ENCODE peak calls at places on chromosomes 16 and 17, in five cellular contexts. K is HepG2, X is upper lobe of left lung, L is Panc1, Q is K562. O is an unnamed sample.

GRCh38 chr17:17526369-17526768 is 30.2 kb upstream of the RASD1 start:
- ATAC-seq in L (no peak), K (no peak), X (peak; percentile 10), Q (no peak), O (no peak)

GRCh38 chr16:28104404-28104803 is 40.9 kb upstream of the GSG1L start:
- ATAC-seq in K (no peak), Q (no peak), L (no peak), X (no peak), O (no peak)

GRCh38 chr17:63439682-63440081 is 6.4 kb downstream of the CYB561 start:
- ATAC-seq in L (no peak), Q (no peak), K (no peak), X (no peak), O (peak; percentile 38)

GRCh38 chr16:89473791-89474414 is 16.5 kb downstream of the ANKRD11 start:
- ATAC-seq in K (no peak), X (no peak), Q (peak; percentile 19), L (no peak), O (no peak)

GRCh38 chr17:37292429-37293139 is 83.2 kb upstream of the C17orf78 start:
- ATAC-seq in K (no peak), L (no peak), X (no peak), Q (no peak), O (no peak)

GRCh38 chr17:78314683-78315354 is 45.1 kb downstream of the SOCS3 start:
- ATAC-seq in K (no peak), L (no peak), X (no peak), Q (no peak), O (no peak)

GRCh38 chr17:540632-541031 is 174.0 kb downstream of the VPS53 start:
- ATAC-seq in Q (no peak), X (no peak), K (no peak), L (no peak), O (no peak)

GRCh38 chr16:90046122-90046970 is 27.1 kb upstream of the DBNDD1 start:
- ATAC-seq in Q (no peak), X (no peak), K (peak; percentile 2), L (peak; percentile 11), O (peak; percentile 8)

GRCh38 chr16:78137782-78138616 is 38.5 kb downstream of the WWOX start:
- ATAC-seq in Q (no peak), K (no peak), X (no peak), L (no peak), O (no peak)

GRCh38 chr17:61291457-61292311 is 108.0 kb upstream of the TBX2 start:
- ATAC-seq in L (no peak), K (no peak), Q (no peak), X (peak; percentile 47), O (no peak)

GRCh38 chr17:67417507-67417906 is 40.4 kb downstream of the PITPNC1 start:
- ATAC-seq in L (no peak), K (no peak), Q (no peak), X (no peak), O (no peak)

GRCh38 chr17:79716183-79716797 is 14.5 kb upstream of the ENPP7 start:
- ATAC-seq in Q (no peak), X (no peak), K (peak; percentile 14), L (peak; percentile 28), O (no peak)

GRCh38 chr16:23863511-23864422 is 28.0 kb downstream of the PRKCB start:
- ATAC-seq in L (no peak), X (peak; percentile 62), K (no peak), Q (peak; percentile 57), O (no peak)

GRCh38 chr17:36144981-36145729 is 31.3 kb downstream of the TBC1D3B start:
- ATAC-seq in X (no peak), K (no peak), Q (no peak), L (no peak), O (no peak)

GRCh38 chr17:15377200-15377599 is 35.8 kb upstream of the TEKT3 start:
- ATAC-seq in L (no peak), K (peak; percentile 37), X (no peak), Q (no peak), O (no peak)

GRCh38 chr17:76579281-76579680 is 6.4 kb downstream of the ST6GALNAC2 start:
- ATAC-seq in Q (no peak), K (no peak), X (no peak), L (no peak), O (no peak)

GRCh38 chr17:59666235-59666634 is 41.0 kb downstream of the PTRH2 start:
- ATAC-seq in Q (no peak), L (no peak), K (no peak), X (no peak), O (no peak)

GRCh38 chr17:59234631-59235030 is 14.3 kb downstream of the GDPD1 start:
- ATAC-seq in L (no peak), Q (no peak), X (no peak), K (no peak), O (no peak)

GRCh38 chr17:73749906-73750305 is 105.7 kb upstream of the SDK2 start:
- ATAC-seq in L (no peak), K (no peak), Q (no peak), X (no peak), O (no peak)

GRCh38 chr17:19502517-19502916 is 31.1 kb upstream of the SLC47A1 start:
- ATAC-seq in K (no peak), Q (no peak), L (no peak), X (no peak), O (no peak)

GRCh38 chr17:19497616-19498015 is 36.0 kb upstream of the SLC47A1 start:
- ATAC-seq in L (no peak), X (no peak), K (no peak), Q (no peak), O (no peak)

GRCh38 chr17:19495828-19496227 is 37.8 kb upstream of the SLC47A1 start:
- ATAC-seq in Q (no peak), X (no peak), L (no peak), K (no peak), O (no peak)

GRCh38 chr17:19501219-19501618 is 32.4 kb upstream of the SLC47A1 start:
- ATAC-seq in X (no peak), K (no peak), Q (no peak), L (no peak), O (no peak)
- TF ChIP-seq POLR2AphosphoS5 in X (no peak), K (no peak), Q (no peak), L (no peak), O (no peak)

DNA sequence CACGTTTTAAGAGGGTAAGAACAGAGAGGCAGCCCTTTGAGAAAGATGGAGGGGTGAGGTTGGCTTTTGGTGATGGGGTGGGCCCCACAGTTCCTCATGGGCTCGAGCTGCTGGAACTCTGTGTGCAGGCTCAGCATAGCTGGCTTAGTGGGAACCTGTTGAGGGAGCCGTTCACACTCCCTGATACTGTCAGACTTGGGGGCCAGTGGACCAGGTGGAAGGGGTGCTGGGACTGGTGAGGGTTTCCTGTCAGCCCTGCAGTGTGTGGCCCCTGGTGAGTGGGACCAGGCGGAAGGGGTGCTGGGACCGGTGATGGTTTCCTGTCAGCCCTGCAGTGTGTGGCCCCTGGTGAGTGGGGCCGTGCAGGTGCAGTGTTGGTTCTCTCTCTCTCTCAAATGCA is 45.1 kb upstream of the ZNF750 start:
- ATAC-seq in K (no peak), L (peak; percentile 38), Q (peak; percentile 11), X (no peak), O (no peak)
- H3K4me1 ChIP-seq in K (peaks cover 67% of the 10 kb centered on the region), L (peaks cover 18% of the 10 kb centered on the region), Q (peaks cover 81% of the 10 kb centered on the region), X (peaks cover 68% of the 10 kb centered on the region), O (peaks cover 14% of the 10 kb centered on the region)

GRCh38 chr17:75524269-75524970 is 1.1 kb upstream of the LLGL2 start:
- ATAC-seq in Q (no peak), L (no peak), K (no peak), X (no peak), O (no peak)
- H3K4me3 ChIP-seq in Q (peak overlapping the region; percentile 94), L (peak overlapping the region; percentile 68), K (peak overlapping the region; percentile 85), X (peak overlapping the region; percentile 89), O (peak overlapping the region; percentile 54)

GRCh38 chr17:44362964-44363612 is 565 bp downstream of the FAM171A2 start:
- ATAC-seq in L (peak; percentile 66), K (peak; percentile 45), Q (peak; percentile 69), X (no peak), O (peak; percentile 11)

GRCh38 chr17:44362056-44362355 is 1.6 kb downstream of the FAM171A2 start:
- ATAC-seq in Q (no peak), L (no peak), X (no peak), K (no peak), O (no peak)

GRCh38 chr17:44362479-44362963 is 1.1 kb downstream of the FAM171A2 start:
- ATAC-seq in K (peak; percentile 10), Q (no peak), L (no peak), X (no peak), O (no peak)

GRCh38 chr17:44361292-44362055 is 2.2 kb downstream of the FAM171A2 start:
- ATAC-seq in L (no peak), K (no peak), X (no peak), Q (no peak), O (no peak)

DNA sequence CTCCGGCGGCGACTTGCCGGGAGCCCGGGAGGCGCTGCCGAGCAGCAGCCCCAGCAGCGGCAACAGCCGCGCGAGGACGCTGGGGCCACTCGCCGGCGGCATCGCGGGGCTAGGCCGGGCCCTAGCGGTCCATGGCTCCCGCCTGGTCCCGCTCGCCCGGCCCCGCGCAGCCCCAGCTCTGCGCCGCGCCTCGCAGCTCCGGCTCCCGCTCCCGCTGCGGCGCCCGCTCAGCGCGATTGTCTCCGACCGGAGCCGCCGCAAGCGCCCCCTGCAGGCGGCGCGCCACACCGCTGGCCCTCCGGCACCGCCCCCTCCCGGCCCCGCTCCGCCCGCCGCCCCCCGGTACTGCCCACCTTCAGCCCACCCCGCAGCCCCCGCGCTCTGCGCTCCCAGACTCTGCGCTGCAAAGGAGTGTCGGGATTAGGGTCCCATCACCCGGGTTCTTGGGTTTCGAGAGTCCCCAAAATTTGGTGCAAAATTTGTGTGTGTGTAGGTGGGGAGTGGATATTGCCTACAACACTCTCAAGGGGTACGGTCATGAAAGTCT is at the start of gene FAM171A2:
- ATAC-seq in K (peak; percentile 82), L (peak; percentile 88), X (peak; percentile 66), Q (peak; percentile 93), O (peak; percentile 85)
- TF ChIP-seq POLR2AphosphoS5 in K (no peak), L (no peak), X (no peak), Q (peak; percentile 34), O (no peak)

GRCh38 chr16:58494981-58495860 is 4.7 kb upstream of the NDRG4 start:
- ATAC-seq in Q (peak; percentile 87), K (peak; percentile 72), X (no peak), L (peak; percentile 54), O (peak; percentile 63)
- H3K4me1 ChIP-seq in Q (peaks cover 40% of the 10 kb centered on the region), K (peaks cover 18% of the 10 kb centered on the region), X (no peaks in the 10 kb centered on the region), L (no peaks in the 10 kb centered on the region), O (peaks cover 5% of the 10 kb centered on the region)